ENCODE peak calls at places on chromosomes 12 and 14, in eight cellular contexts. One of them, this sample, is unnamed.

GRCh38 chr12:32005496-32006125 is 46.4 kb downstream of the RESF1 start:
- DNase-seq in lung: no peak
- DNase-seq in Peyer's patch: no peak
- DNase-seq in left ventricle myocardium inferior: no peak
- DNase-seq in heart right ventricle: no peak
- DNase-seq in HepG2: no peak
- DNase-seq in ovary: no peak
- DNase-seq in aorta: no peak
- DNase-seq in this sample: no peak

GRCh38 chr14:93055651-93056115 is 60.0 kb downstream of the ITPK1 start:
- DNase-seq in lung: no peak
- DNase-seq in Peyer's patch: no peak
- DNase-seq in left ventricle myocardium inferior: no peak
- DNase-seq in heart right ventricle: no peak
- DNase-seq in HepG2: no peak
- DNase-seq in ovary: no peak
- DNase-seq in aorta: no peak
- DNase-seq in this sample: no peak

GRCh38 chr12:67671419-67671818 is 22.9 kb downstream of the DYRK2 start:
- DNase-seq in lung: no peak
- DNase-seq in Peyer's patch: no peak
- DNase-seq in left ventricle myocardium inferior: no peak
- DNase-seq in heart right ventricle: no peak
- DNase-seq in HepG2: no peak
- DNase-seq in ovary: no peak
- DNase-seq in aorta: no peak
- DNase-seq in this sample: no peak

GRCh38 chr12:104816845-104817503 is 141.1 kb downstream of the SLC41A2 start:
- DNase-seq in lung: no peak
- DNase-seq in Peyer's patch: no peak
- DNase-seq in left ventricle myocardium inferior: no peak
- DNase-seq in heart right ventricle: no peak
- DNase-seq in HepG2: no peak
- DNase-seq in ovary: no peak
- DNase-seq in aorta: no peak
- DNase-seq in this sample: no peak

GRCh38 chr14:94345344-94346072 is 22.4 kb upstream of the SERPINA6 start:
- DNase-seq in lung: no peak
- DNase-seq in Peyer's patch: no peak
- DNase-seq in left ventricle myocardium inferior: no peak
- DNase-seq in heart right ventricle: no peak
- DNase-seq in HepG2: peak; percentile 68
- DNase-seq in ovary: no peak
- DNase-seq in aorta: no peak
- DNase-seq in this sample: peak; percentile 56

GRCh38 chr12:712172-712863 is 40.1 kb upstream of the WNK1 start:
- DNase-seq in lung: no peak
- DNase-seq in Peyer's patch: no peak
- DNase-seq in left ventricle myocardium inferior: no peak
- DNase-seq in heart right ventricle: no peak
- DNase-seq in HepG2: no peak
- DNase-seq in ovary: no peak
- DNase-seq in aorta: no peak
- DNase-seq in this sample: no peak

GRCh38 chr12:22672951-22673350 is 48.0 kb downstream of the ETNK1 start:
- DNase-seq in lung: no peak
- DNase-seq in Peyer's patch: no peak
- DNase-seq in left ventricle myocardium inferior: no peak
- DNase-seq in heart right ventricle: no peak
- DNase-seq in HepG2: no peak
- DNase-seq in ovary: no peak
- DNase-seq in aorta: no peak
- DNase-seq in this sample: no peak

GRCh38 chr14:91367173-91368171 is 50.1 kb downstream of the CCDC88C start:
- DNase-seq in lung: peak; percentile 88
- DNase-seq in Peyer's patch: peak; percentile 80
- DNase-seq in left ventricle myocardium inferior: no peak
- DNase-seq in heart right ventricle: peak; percentile 30
- DNase-seq in HepG2: no peak
- DNase-seq in ovary: no peak
- DNase-seq in aorta: no peak
- DNase-seq in this sample: no peak

GRCh38 chr12:19525236-19525635 is 85.9 kb downstream of the AEBP2 start:
- DNase-seq in lung: no peak
- DNase-seq in Peyer's patch: no peak
- DNase-seq in left ventricle myocardium inferior: no peak
- DNase-seq in heart right ventricle: no peak
- DNase-seq in HepG2: no peak
- DNase-seq in ovary: no peak
- DNase-seq in aorta: no peak
- DNase-seq in this sample: no peak

GRCh38 chr12:19972325-19973288 is 395.7 kb upstream of the PDE3A start:
- DNase-seq in lung: no peak
- DNase-seq in Peyer's patch: no peak
- DNase-seq in left ventricle myocardium inferior: no peak
- DNase-seq in heart right ventricle: no peak
- DNase-seq in HepG2: no peak
- DNase-seq in ovary: no peak
- DNase-seq in aorta: no peak
- DNase-seq in this sample: no peak

GRCh38 chr14:60861545-60862147 is 119.2 kb downstream of the TRMT5 start:
- DNase-seq in lung: no peak
- DNase-seq in Peyer's patch: no peak
- DNase-seq in left ventricle myocardium inferior: no peak
- DNase-seq in heart right ventricle: no peak
- DNase-seq in HepG2: no peak
- DNase-seq in ovary: no peak
- DNase-seq in aorta: no peak
- DNase-seq in this sample: no peak

GRCh38 chr12:112815589-112816321 is 24.2 kb downstream of the RPH3A start:
- DNase-seq in lung: no peak
- DNase-seq in Peyer's patch: no peak
- DNase-seq in left ventricle myocardium inferior: no peak
- DNase-seq in heart right ventricle: no peak
- DNase-seq in HepG2: no peak
- DNase-seq in ovary: no peak
- DNase-seq in aorta: no peak
- DNase-seq in this sample: no peak

GRCh38 chr14:100237735-100238418 is 1.1 kb upstream of the YY1 start:
- DNase-seq in lung: peak; percentile 35
- DNase-seq in Peyer's patch: peak; percentile 48
- DNase-seq in left ventricle myocardium inferior: peak; percentile 37
- DNase-seq in heart right ventricle: peak; percentile 70
- DNase-seq in HepG2: peak; percentile 34
- DNase-seq in ovary: peak; percentile 61
- DNase-seq in aorta: peak; percentile 71
- DNase-seq in this sample: no peak

GRCh38 chr12:57270966-57271470 is 20.0 kb upstream of the STAC3 start:
- DNase-seq in lung: no peak
- DNase-seq in Peyer's patch: no peak
- DNase-seq in left ventricle myocardium inferior: no peak
- DNase-seq in heart right ventricle: no peak
- DNase-seq in HepG2: peak; percentile 12
- DNase-seq in ovary: no peak
- DNase-seq in aorta: no peak
- DNase-seq in this sample: no peak

GRCh38 chr14:24164591-24164991 is 3.5 kb downstream of the IRF9 start:
- DNase-seq in lung: no peak
- DNase-seq in Peyer's patch: no peak
- DNase-seq in left ventricle myocardium inferior: no peak
- DNase-seq in heart right ventricle: no peak
- DNase-seq in HepG2: no peak
- DNase-seq in ovary: no peak
- DNase-seq in aorta: no peak
- DNase-seq in this sample: no peak

GRCh38 chr12:122079038-122079531 is 529 bp downstream of the MLXIP start:
- DNase-seq in lung: no peak
- DNase-seq in Peyer's patch: no peak
- DNase-seq in left ventricle myocardium inferior: no peak
- DNase-seq in heart right ventricle: no peak
- DNase-seq in HepG2: no peak
- DNase-seq in ovary: no peak
- DNase-seq in aorta: peak; percentile 59
- DNase-seq in this sample: no peak

GRCh38 chr12:122081108-122081696 is 2.6 kb downstream of the MLXIP start:
- DNase-seq in lung: no peak
- DNase-seq in Peyer's patch: no peak
- DNase-seq in left ventricle myocardium inferior: no peak
- DNase-seq in heart right ventricle: no peak
- DNase-seq in HepG2: no peak
- DNase-seq in ovary: peak; percentile 58
- DNase-seq in aorta: peak; percentile 16
- DNase-seq in this sample: no peak

GRCh38 chr12:122080149-122081107 is 1.9 kb downstream of the MLXIP start:
- DNase-seq in lung: peak; percentile 76
- DNase-seq in Peyer's patch: peak; percentile 59
- DNase-seq in left ventricle myocardium inferior: peak; percentile 53
- DNase-seq in heart right ventricle: peak; percentile 70
- DNase-seq in HepG2: no peak
- DNase-seq in ovary: peak; percentile 79
- DNase-seq in aorta: peak; percentile 86
- DNase-seq in this sample: peak; percentile 85

GRCh38 chr12:122078141-122079037 is at the start of gene MLXIP:
- DNase-seq in lung: peak; percentile 95
- DNase-seq in Peyer's patch: peak; percentile 94
- DNase-seq in left ventricle myocardium inferior: peak; percentile 95
- DNase-seq in heart right ventricle: peak; percentile 93
- DNase-seq in HepG2: peak; percentile 78
- DNase-seq in ovary: peak; percentile 96
- DNase-seq in aorta: peak; percentile 97
- DNase-seq in this sample: peak; percentile 95

DNA sequence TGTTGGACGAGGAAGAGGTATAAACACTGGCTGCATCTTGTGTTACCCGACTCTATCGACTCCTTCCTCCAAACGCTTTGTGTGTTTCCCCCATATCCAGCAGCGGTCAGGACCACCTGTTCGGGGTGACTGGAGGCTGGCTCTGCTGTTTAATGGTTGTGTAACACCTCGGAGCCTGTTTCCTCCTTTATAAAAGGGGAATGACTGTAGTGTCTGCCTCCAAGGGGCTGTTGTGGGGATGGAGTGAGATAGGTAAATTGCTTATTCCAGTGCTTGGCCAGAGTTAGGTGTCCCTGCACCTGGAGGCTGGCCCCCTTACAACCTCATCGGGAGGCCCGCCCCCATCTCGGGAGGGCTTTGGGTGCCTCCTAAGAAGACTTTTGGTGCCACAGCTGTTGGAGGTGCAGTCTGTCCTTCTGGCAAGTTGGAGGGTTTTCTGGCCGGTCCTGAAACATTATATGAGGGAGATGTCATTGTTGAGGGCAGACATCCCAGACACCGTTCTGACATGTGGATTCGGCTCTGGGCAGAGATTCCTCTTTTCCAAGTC is 1.1 kb downstream of the MLXIP start:
- DNase-seq in lung: no peak
- DNase-seq in Peyer's patch: no peak
- DNase-seq in left ventricle myocardium inferior: no peak
- DNase-seq in heart right ventricle: no peak
- DNase-seq in HepG2: no peak
- DNase-seq in ovary: no peak
- DNase-seq in aorta: peak; percentile 37
- DNase-seq in this sample: no peak
- H3K4me1 ChIP-seq in lung: peaks cover 15% of the 10 kb centered on the region
- H3K4me1 ChIP-seq in Peyer's patch: peaks cover 43% of the 10 kb centered on the region
- H3K4me1 ChIP-seq in left ventricle myocardium inferior: peaks cover 62% of the 10 kb centered on the region
- H3K4me1 ChIP-seq in heart right ventricle: peaks cover 63% of the 10 kb centered on the region
- H3K4me1 ChIP-seq in HepG2: peaks cover 58% of the 10 kb centered on the region
- H3K4me1 ChIP-seq in ovary: peaks cover 13% of the 10 kb centered on the region
- H3K4me1 ChIP-seq in aorta: no peaks in the 10 kb centered on the region
- H3K4me1 ChIP-seq in this sample: peaks cover 60% of the 10 kb centered on the region

DNA sequence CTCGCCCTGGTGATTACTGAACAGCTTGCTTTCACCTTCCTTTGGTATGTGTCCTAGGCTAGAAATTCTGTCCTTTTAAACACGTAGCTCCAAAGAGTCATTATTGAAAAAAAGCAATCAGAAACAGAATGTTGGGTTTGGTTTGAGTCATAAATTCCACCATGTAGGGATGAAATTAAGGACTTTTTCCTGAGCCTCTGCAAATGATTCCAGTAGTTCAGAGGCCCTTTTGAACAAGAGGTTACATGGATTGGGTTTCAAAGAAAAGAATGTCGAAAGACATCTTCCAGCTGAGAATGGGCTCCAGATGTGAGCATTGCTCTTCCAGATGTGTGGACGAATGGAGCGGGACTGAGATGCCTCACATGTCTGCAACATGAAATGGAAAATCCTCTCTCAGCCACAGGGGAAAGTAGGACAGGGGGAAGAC is 23.5 kb upstream of the EMP1 start:
- DNase-seq in lung: peak; percentile 27
- DNase-seq in Peyer's patch: no peak
- DNase-seq in left ventricle myocardium inferior: no peak
- DNase-seq in heart right ventricle: peak; percentile 35
- DNase-seq in HepG2: no peak
- DNase-seq in ovary: no peak
- DNase-seq in aorta: no peak
- DNase-seq in this sample: no peak
- H3K4me1 ChIP-seq in lung: no peaks in the 10 kb centered on the region
- H3K4me1 ChIP-seq in Peyer's patch: peaks cover 6% of the 10 kb centered on the region
- H3K4me1 ChIP-seq in left ventricle myocardium inferior: peaks cover 11% of the 10 kb centered on the region
- H3K4me1 ChIP-seq in heart right ventricle: peaks cover 23% of the 10 kb centered on the region
- H3K4me1 ChIP-seq in HepG2: no peaks in the 10 kb centered on the region
- H3K4me1 ChIP-seq in ovary: no peaks in the 10 kb centered on the region
- H3K4me1 ChIP-seq in aorta: no peaks in the 10 kb centered on the region
- H3K4me1 ChIP-seq in this sample: no peaks in the 10 kb centered on the region

GRCh38 chr14:65255029-65255545 is 152.8 kb upstream of the MAX start:
- DNase-seq in lung: no peak
- DNase-seq in Peyer's patch: no peak
- DNase-seq in left ventricle myocardium inferior: no peak
- DNase-seq in heart right ventricle: no peak
- DNase-seq in HepG2: peak; percentile 82
- DNase-seq in ovary: no peak
- DNase-seq in aorta: no peak
- DNase-seq in this sample: no peak
- H3K4me1 ChIP-seq in lung: no peaks in the 10 kb centered on the region
- H3K4me1 ChIP-seq in Peyer's patch: peaks cover 11% of the 10 kb centered on the region
- H3K4me1 ChIP-seq in left ventricle myocardium inferior: peaks cover 5% of the 10 kb centered on the region
- H3K4me1 ChIP-seq in heart right ventricle: peaks cover 21% of the 10 kb centered on the region
- H3K4me1 ChIP-seq in HepG2: peaks cover 58% of the 10 kb centered on the region
- H3K4me1 ChIP-seq in ovary: no peaks in the 10 kb centered on the region
- H3K4me1 ChIP-seq in aorta: no peaks in the 10 kb centered on the region
- H3K4me1 ChIP-seq in this sample: no peaks in the 10 kb centered on the region

DNA sequence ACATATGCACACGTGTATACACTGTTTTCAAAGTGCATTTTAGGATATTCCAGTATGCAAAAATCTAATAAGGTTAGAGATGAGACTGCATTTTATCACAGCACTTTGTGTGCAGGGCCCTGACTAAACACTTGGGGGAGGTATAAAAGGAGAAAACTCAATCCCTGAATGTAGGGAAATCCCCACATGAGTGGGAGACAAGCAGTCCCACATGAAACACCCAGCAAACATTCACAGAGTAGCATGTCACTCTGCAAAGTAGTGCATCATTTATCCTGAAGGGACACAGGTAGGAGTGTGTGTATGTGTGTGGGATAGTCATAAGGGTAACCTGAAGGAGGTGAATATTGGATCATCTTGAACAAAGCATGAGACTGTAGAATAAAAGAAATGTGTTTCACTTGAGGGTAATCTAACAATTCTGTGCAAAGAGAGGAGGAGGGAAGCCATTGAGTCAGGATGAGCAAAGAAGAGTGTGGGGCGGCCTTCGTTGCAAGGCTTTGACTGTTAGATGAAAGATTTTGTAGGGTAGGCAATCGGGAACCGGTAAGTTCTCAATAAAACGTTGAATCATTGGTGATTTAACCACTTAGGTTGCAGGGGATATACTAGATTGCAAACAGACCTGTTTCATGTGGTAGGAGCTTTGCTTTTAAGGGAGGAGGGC is 2.9 kb downstream of the PRPF40B start:
- DNase-seq in lung: no peak
- DNase-seq in Peyer's patch: no peak
- DNase-seq in left ventricle myocardium inferior: no peak
- DNase-seq in heart right ventricle: no peak
- DNase-seq in HepG2: no peak
- DNase-seq in ovary: no peak
- DNase-seq in aorta: no peak
- DNase-seq in this sample: no peak
- H3K4me1 ChIP-seq in lung: no peaks in the 10 kb centered on the region
- H3K4me1 ChIP-seq in Peyer's patch: peaks cover 16% of the 10 kb centered on the region
- H3K4me1 ChIP-seq in left ventricle myocardium inferior: peaks cover 24% of the 10 kb centered on the region
- H3K4me1 ChIP-seq in heart right ventricle: peaks cover 30% of the 10 kb centered on the region
- H3K4me1 ChIP-seq in HepG2: peaks cover 24% of the 10 kb centered on the region
- H3K4me1 ChIP-seq in ovary: peaks cover 13% of the 10 kb centered on the region
- H3K4me1 ChIP-seq in aorta: no peaks in the 10 kb centered on the region
- H3K4me1 ChIP-seq in this sample: no peaks in the 10 kb centered on the region

This sample was measured in right atrium auricular region.